ENCODE peak calls at places on chromosomes 16 and 17, in seven cellular contexts. U, P, V, R, B, F and O are unnamed samples.

GRCh38 chr16:79079656-79080420 is 520.7 kb downstream of the MAF start:
- DNase-seq in V (no peak), U (no peak), P (no peak), F (no peak), R (no peak), B (no peak), O (no peak)

GRCh38 chr17:19457830-19458271 is 46.8 kb downstream of the RNF112 start:
- DNase-seq in B (no peak), V (no peak), U (no peak), R (no peak), F (no peak), P (no peak), O (no peak)

GRCh38 chr17:82751571-82752370 is at the start of gene TBCD:
- DNase-seq in U (peak; percentile 89), B (peak; percentile 74), V (peak; percentile 82), R (peak; percentile 83), P (peak; percentile 94), F (peak; percentile 94), O (peak; percentile 89)

GRCh38 chr16:71276589-71277334 is 12.4 kb downstream of the CMTR2 start:
- DNase-seq in U (no peak), V (no peak), R (no peak), P (no peak), B (no peak), F (no peak), O (no peak)

GRCh38 chr16:55622930-55623561 is 32.7 kb upstream of the SLC6A2 start:
- DNase-seq in U (peak; percentile 20), F (no peak), B (no peak), P (peak; percentile 39), R (no peak), V (peak; percentile 15), O (no peak)

GRCh38 chr16:1817276-1817589 is 9.4 kb downstream of the HAGH start:
- DNase-seq in P (no peak), U (no peak), B (no peak), V (no peak), F (no peak), R (no peak), O (no peak)

GRCh38 chr16:56915311-56916105 is 16.4 kb upstream of the HERPUD1 start:
- DNase-seq in F (peak; percentile 63), R (no peak), V (no peak), B (peak; percentile 29), U (no peak), P (no peak), O (no peak)

GRCh38 chr16:2852731-2853507 is 5.1 kb downstream of the PRSS22 start:
- DNase-seq in R (no peak), U (no peak), B (no peak), F (no peak), P (no peak), V (no peak), O (no peak)

GRCh38 chr16:23060458-23061320 is 88.6 kb downstream of the USP31 start:
- DNase-seq in R (peak; percentile 55), P (peak; percentile 78), F (peak; percentile 47), V (peak; percentile 47), U (peak; percentile 57), B (peak; percentile 69), O (peak; percentile 71)

GRCh38 chr17:74921769-74922168 is 1.3 kb downstream of the USH1G start:
- DNase-seq in P (no peak), B (no peak), F (no peak), V (no peak), R (no peak), U (no peak), O (no peak)

GRCh38 chr17:74922172-74922571 is 883 bp downstream of the USH1G start:
- DNase-seq in F (no peak), B (no peak), P (no peak), R (no peak), V (no peak), U (no peak), O (no peak)

GRCh38 chr17:74924250-74924948 is at the start of gene OTOP2:
- DNase-seq in V (no peak), F (no peak), P (no peak), U (no peak), R (peak; percentile 20), B (no peak), O (peak; percentile 25)

GRCh38 chr17:74923538-74924249 is 379 bp upstream of the OTOP2 start:
- DNase-seq in V (no peak), B (no peak), F (peak; percentile 56), P (peak; percentile 64), U (peak; percentile 33), R (peak; percentile 24), O (peak; percentile 78)

DNA sequence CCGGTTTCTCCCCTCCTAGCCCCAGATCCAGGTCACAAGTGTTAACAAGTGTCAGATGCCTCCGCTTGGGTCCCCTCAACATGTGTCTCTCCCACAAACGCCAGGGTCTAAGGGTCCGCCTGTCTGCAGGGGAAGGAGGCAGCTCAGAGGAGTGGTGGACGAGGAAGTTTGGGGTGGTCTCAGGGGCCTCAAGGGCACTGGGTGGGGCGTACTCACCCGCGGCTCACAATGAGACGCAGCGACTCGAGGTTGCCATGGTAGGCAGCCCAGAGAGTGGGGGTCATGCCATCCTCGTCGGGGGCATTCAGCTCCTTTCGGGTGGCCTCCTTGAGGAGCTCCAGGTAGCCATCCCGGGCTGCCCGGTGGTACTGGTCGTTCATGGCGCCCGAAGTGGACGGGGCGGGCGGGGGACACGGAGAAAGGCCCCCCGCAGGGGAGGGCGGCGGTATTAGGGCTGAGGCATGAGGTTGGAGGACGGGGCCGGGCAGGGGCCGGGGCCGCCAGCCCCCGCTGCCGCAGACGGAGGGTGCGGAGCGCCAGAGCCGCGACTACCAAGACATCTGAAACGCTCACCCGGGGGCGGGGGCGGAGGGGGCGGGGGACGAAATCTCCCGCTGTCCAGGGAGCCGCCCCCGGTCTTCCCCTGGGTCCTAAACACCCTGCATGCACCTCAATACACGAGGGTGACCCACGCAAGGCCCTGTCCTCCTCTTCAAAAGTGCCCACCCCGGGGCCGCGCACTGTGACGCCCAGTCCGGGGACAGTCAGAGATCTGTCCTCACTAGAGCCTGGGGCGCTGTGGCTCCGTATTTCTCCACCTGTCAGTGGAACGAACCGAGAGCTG is at the start of gene USH1G:
- DNase-seq in U (no peak), P (no peak), R (no peak), F (peak; percentile 26), V (no peak), B (no peak), O (no peak)
- H3K4me3 ChIP-seq in U (peak within 1 kb of the TSS; percentile 40), P (peak within 1 kb of the TSS; percentile 46), R (peak within 1 kb of the TSS; percentile 10), F (peak within 1 kb of the TSS; percentile 31), V (peak within 1 kb of the TSS; percentile 65), B (peak within 1 kb of the TSS; percentile 45), O (peak within 1 kb of the TSS; percentile 16)

GRCh38 chr17:3812771-3813170 is 11.8 kb upstream of the ITGAE start:
- DNase-seq in U (no peak), F (peak; percentile 47), B (no peak), P (no peak), R (no peak), V (no peak), O (no peak)
- H3K27ac ChIP-seq in U (no peak overlapping the region), F (no peak overlapping the region), B (no peak overlapping the region), P (no peak overlapping the region), R (no peak overlapping the region), V (no peak overlapping the region), O (no peak overlapping the region)

DNA sequence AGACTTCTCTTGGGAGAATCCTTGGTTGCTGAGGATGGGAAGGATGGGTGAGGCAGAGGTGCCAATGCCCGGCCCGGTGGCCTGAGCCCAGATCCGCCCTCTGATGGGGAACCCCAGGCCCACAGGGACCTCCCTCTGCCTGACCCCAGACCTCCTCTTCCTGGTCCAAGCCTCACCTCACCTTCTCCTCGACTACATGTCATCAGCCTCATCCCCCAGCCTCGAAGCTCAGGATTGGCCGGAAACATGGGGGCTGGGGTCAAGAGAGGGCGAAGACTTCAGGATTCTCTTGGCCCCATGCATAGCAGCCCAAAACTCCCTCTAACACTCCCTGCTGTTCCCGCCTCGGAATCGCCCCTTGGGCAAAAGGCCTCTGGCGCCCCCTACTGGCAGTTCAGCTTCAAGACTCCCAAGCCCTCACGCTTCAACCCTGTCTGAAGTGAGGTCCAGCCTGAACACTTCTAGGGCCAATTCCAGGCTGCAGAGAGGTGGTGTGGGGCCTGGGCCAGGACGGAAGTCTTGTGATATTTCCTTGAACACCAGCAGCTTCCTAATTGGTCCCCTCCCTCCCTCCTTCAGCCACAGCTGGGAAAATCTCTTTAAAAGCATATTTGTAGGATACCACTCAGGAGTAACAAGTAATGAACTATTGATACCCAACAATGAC is 47.2 kb downstream of the ARHGAP27 start:
- DNase-seq in V (peak; percentile 87), P (peak; percentile 91), U (peak; percentile 70), R (peak; percentile 80), F (peak; percentile 83), B (peak; percentile 68), O (peak; percentile 91)
- TF ChIP-seq CTCF in V (peak; percentile 100), P (peak; percentile 99), U (peak; percentile 98), R (peak; percentile 99), F (peak; percentile 93), B (peak; percentile 99), O (peak; percentile 98)

GRCh38 chr17:46154151-46154816 is 38.9 kb downstream of the KANSL1 start:
- DNase-seq in U (no peak), R (no peak), V (no peak), B (no peak), P (no peak), F (no peak), O (no peak)
- H3K4me3 ChIP-seq in U (no peak overlapping the region), R (no peak overlapping the region), V (no peak overlapping the region), B (no peak overlapping the region), P (no peak overlapping the region), F (no peak overlapping the region), O (no peak overlapping the region)

GRCh38 chr16:48537275-48537674 is 72.7 kb downstream of the N4BP1 start:
- DNase-seq in V (no peak), P (no peak), U (no peak), R (no peak), F (no peak), B (no peak), O (no peak)
- H3K27ac ChIP-seq in V (no peak overlapping the region), P (no peak overlapping the region), U (peak overlapping the region; percentile 63), R (peak overlapping the region; percentile 69), F (peak overlapping the region; percentile 72), B (peak overlapping the region; percentile 72), O (peak overlapping the region; percentile 85)

GRCh38 chr17:7858487-7858832 is 657 bp downstream of the CYB5D1 start:
- DNase-seq in U (no peak), V (no peak), F (peak; percentile 39), P (peak; percentile 69), B (no peak), R (peak; percentile 32), O (peak; percentile 31)
- TF ChIP-seq CTCF in U (peak; percentile 52), V (peak; percentile 54), F (peak; percentile 33), P (peak; percentile 13), B (peak; percentile 15), R (peak; percentile 44), O (peak; percentile 46)

DNA sequence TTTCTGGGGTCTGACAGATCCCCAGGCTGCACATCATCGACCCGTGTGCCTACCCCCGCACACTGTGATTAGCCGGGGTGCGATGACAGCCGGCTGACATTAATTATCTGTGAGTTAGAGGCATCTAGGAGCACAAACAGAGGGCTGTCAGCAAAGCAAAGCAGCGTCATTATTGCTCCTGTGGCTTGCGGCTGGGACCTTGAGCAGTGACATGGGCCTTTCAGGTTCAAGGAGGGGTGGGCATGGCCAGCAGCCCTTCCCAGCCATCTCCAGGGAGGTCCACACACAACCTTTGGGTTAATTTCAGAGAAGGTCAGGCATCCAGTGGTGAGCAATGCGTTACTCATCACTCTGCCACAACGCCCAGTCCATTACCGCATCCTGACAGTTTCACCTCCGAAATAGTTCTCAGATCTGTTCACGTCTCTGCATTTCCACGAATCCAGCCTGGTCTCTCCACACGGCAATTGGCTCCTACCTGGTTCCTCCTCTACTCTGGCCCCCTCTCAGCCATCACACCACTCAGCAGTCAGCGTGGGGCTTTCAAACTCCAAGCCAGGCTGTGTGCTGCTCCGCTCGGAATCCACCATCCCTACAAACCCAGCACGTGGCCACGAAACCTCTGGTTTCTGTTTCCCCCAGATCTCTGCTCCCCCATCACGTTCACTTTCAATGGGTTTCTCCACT is 249.7 kb upstream of the C16orf82 start:
- DNase-seq in V (no peak), P (no peak), B (no peak), U (no peak), F (no peak), R (no peak), O (no peak)
- H3K4me3 ChIP-seq in V (no peak overlapping the region), P (no peak overlapping the region), B (no peak overlapping the region), U (no peak overlapping the region), F (no peak overlapping the region), R (no peak overlapping the region), O (no peak overlapping the region)

GRCh38 chr16:24966599-24966998 is 48.6 kb downstream of the ARHGAP17 start:
- DNase-seq in U (no peak), F (no peak), V (no peak), R (no peak), B (no peak), P (no peak), O (no peak)
- H3K27ac ChIP-seq in U (no peak overlapping the region), F (no peak overlapping the region), V (no peak overlapping the region), R (no peak overlapping the region), B (no peak overlapping the region), P (no peak overlapping the region), O (no peak overlapping the region)